ENCODE peak calls at places on chromosome 6, in five cellular contexts. One of them, this sample, is unnamed.

GRCh38 chr6:147700436-147701209 is 192.1 kb downstream of the SAMD5 start:
- DNase-seq in pancreas: no peak
- DNase-seq in heart right ventricle: no peak
- DNase-seq in HCT116: no peak
- DNase-seq in cardiac muscle cell: no peak
- DNase-seq in this sample: no peak

GRCh38 chr6:123895346-123895745 is 91.7 kb downstream of the NKAIN2 start:
- DNase-seq in heart right ventricle: no peak
- DNase-seq in HCT116: no peak
- DNase-seq in cardiac muscle cell: peak; percentile 24
- DNase-seq in pancreas: no peak
- DNase-seq in this sample: no peak

GRCh38 chr6:29872791-29873190 is 45.2 kb downstream of the HLA-G start:
- DNase-seq in cardiac muscle cell: no peak
- DNase-seq in HCT116: no peak
- DNase-seq in heart right ventricle: no peak
- DNase-seq in pancreas: no peak
- DNase-seq in this sample: no peak

GRCh38 chr6:104540743-104541142 is 319.0 kb downstream of the HACE1 start:
- DNase-seq in heart right ventricle: no peak
- DNase-seq in cardiac muscle cell: no peak
- DNase-seq in pancreas: no peak
- DNase-seq in HCT116: no peak
- DNase-seq in this sample: no peak

GRCh38 chr6:64815718-64816117 is 891.3 kb downstream of the EYS start:
- DNase-seq in cardiac muscle cell: no peak
- DNase-seq in heart right ventricle: no peak
- DNase-seq in pancreas: no peak
- DNase-seq in HCT116: no peak
- DNase-seq in this sample: no peak

GRCh38 chr6:157460182-157460999 is 79.4 kb downstream of the ZDHHC14 start:
- DNase-seq in cardiac muscle cell: no peak
- DNase-seq in pancreas: no peak
- DNase-seq in HCT116: no peak
- DNase-seq in heart right ventricle: no peak
- DNase-seq in this sample: no peak

GRCh38 chr6:54737247-54737646 is 109.3 kb upstream of the FAM83B start:
- DNase-seq in pancreas: no peak
- DNase-seq in HCT116: no peak
- DNase-seq in cardiac muscle cell: no peak
- DNase-seq in heart right ventricle: no peak
- DNase-seq in this sample: no peak

GRCh38 chr6:31529329-31530150 is 778 bp downstream of the MCCD1 start:
- DNase-seq in pancreas: no peak
- DNase-seq in heart right ventricle: no peak
- DNase-seq in HCT116: no peak
- DNase-seq in cardiac muscle cell: no peak
- DNase-seq in this sample: no peak

GRCh38 chr6:54102239-54102638 is 9.0 kb upstream of the MLIP start:
- DNase-seq in HCT116: no peak
- DNase-seq in cardiac muscle cell: no peak
- DNase-seq in heart right ventricle: no peak
- DNase-seq in pancreas: no peak
- DNase-seq in this sample: no peak

GRCh38 chr6:154928325-154928922 is 66.7 kb upstream of the TIAM2 start:
- DNase-seq in HCT116: peak; percentile 49
- DNase-seq in heart right ventricle: peak; percentile 58
- DNase-seq in pancreas: no peak
- DNase-seq in cardiac muscle cell: peak; percentile 81
- DNase-seq in this sample: peak; percentile 53

GRCh38 chr6:108732101-108732870 is 115.9 kb upstream of the ARMC2 start:
- DNase-seq in cardiac muscle cell: no peak
- DNase-seq in HCT116: peak; percentile 85
- DNase-seq in pancreas: no peak
- DNase-seq in heart right ventricle: no peak
- DNase-seq in this sample: no peak

GRCh38 chr6:126720326-126720725 is 380.4 kb downstream of the CENPW start:
- DNase-seq in HCT116: no peak
- DNase-seq in pancreas: no peak
- DNase-seq in cardiac muscle cell: no peak
- DNase-seq in heart right ventricle: no peak
- DNase-seq in this sample: no peak

GRCh38 chr6:133314951-133315350 is 73.8 kb downstream of the EYA4 start:
- DNase-seq in heart right ventricle: no peak
- DNase-seq in HCT116: no peak
- DNase-seq in pancreas: no peak
- DNase-seq in cardiac muscle cell: no peak
- DNase-seq in this sample: no peak

GRCh38 chr6:105474234-105474633 is 71.4 kb upstream of the PREP start:
- DNase-seq in heart right ventricle: no peak
- DNase-seq in pancreas: no peak
- DNase-seq in cardiac muscle cell: no peak
- DNase-seq in HCT116: no peak
- DNase-seq in this sample: no peak

GRCh38 chr6:26003102-26003694 is 40.6 kb downstream of the TRIM38 start:
- DNase-seq in pancreas: no peak
- DNase-seq in heart right ventricle: peak; percentile 73
- DNase-seq in cardiac muscle cell: peak; percentile 70
- DNase-seq in HCT116: no peak
- DNase-seq in this sample: peak; percentile 58

GRCh38 chr6:154319231-154319858 is 37.3 kb downstream of the IPCEF1 start:
- DNase-seq in HCT116: no peak
- DNase-seq in heart right ventricle: no peak
- DNase-seq in pancreas: no peak
- DNase-seq in cardiac muscle cell: no peak
- DNase-seq in this sample: no peak

GRCh38 chr6:12602951-12603710 is 113.4 kb upstream of the PHACTR1 start:
- DNase-seq in cardiac muscle cell: peak; percentile 36
- DNase-seq in HCT116: peak; percentile 28
- DNase-seq in pancreas: no peak
- DNase-seq in heart right ventricle: peak; percentile 13
- DNase-seq in this sample: no peak

GRCh38 chr6:75611011-75611701 is 9.5 kb downstream of the SENP6 start:
- DNase-seq in heart right ventricle: no peak
- DNase-seq in HCT116: no peak
- DNase-seq in pancreas: no peak
- DNase-seq in cardiac muscle cell: no peak
- DNase-seq in this sample: no peak

GRCh38 chr6:161228911-161229591 is 44.8 kb downstream of the AGPAT4 start:
- DNase-seq in pancreas: no peak
- DNase-seq in HCT116: no peak
- DNase-seq in heart right ventricle: no peak
- DNase-seq in cardiac muscle cell: no peak
- DNase-seq in this sample: no peak
- H3K4me3 ChIP-seq in pancreas: no peak overlapping the region
- H3K4me3 ChIP-seq in HCT116: no peak overlapping the region
- H3K4me3 ChIP-seq in heart right ventricle: no peak overlapping the region
- H3K4me3 ChIP-seq in cardiac muscle cell: no peak overlapping the region
- H3K4me3 ChIP-seq in this sample: no peak overlapping the region

GRCh38 chr6:41027251-41027650 is 11.8 kb downstream of the UNC5CL start:
- DNase-seq in pancreas: no peak
- DNase-seq in cardiac muscle cell: no peak
- DNase-seq in heart right ventricle: no peak
- DNase-seq in HCT116: no peak
- DNase-seq in this sample: no peak
- H3K4me3 ChIP-seq in pancreas: peak overlapping the region; percentile 43
- H3K4me3 ChIP-seq in cardiac muscle cell: peak overlapping the region; percentile 8
- H3K4me3 ChIP-seq in heart right ventricle: peak overlapping the region; percentile 64
- H3K4me3 ChIP-seq in HCT116: peak overlapping the region; percentile 58
- H3K4me3 ChIP-seq in this sample: no peak overlapping the region

GRCh38 chr6:39063520-39063919 is 14.9 kb downstream of the GLP1R start:
- DNase-seq in HCT116: no peak
- DNase-seq in pancreas: no peak
- DNase-seq in cardiac muscle cell: peak; percentile 36
- DNase-seq in heart right ventricle: no peak
- DNase-seq in this sample: no peak

GRCh38 chr6:39073471-39074355 is 25.1 kb downstream of the GLP1R start:
- DNase-seq in cardiac muscle cell: no peak
- DNase-seq in HCT116: no peak
- DNase-seq in pancreas: no peak
- DNase-seq in heart right ventricle: no peak
- DNase-seq in this sample: no peak

GRCh38 chr6:39065561-39065960 is 17.0 kb downstream of the GLP1R start:
- DNase-seq in heart right ventricle: no peak
- DNase-seq in cardiac muscle cell: no peak
- DNase-seq in pancreas: no peak
- DNase-seq in HCT116: no peak
- DNase-seq in this sample: no peak

GRCh38 chr6:39072830-39073229 is 24.2 kb downstream of the GLP1R start:
- DNase-seq in pancreas: no peak
- DNase-seq in HCT116: no peak
- DNase-seq in cardiac muscle cell: no peak
- DNase-seq in heart right ventricle: no peak
- DNase-seq in this sample: no peak

GRCh38 chr6:39068391-39068790 is 19.8 kb downstream of the GLP1R start:
- DNase-seq in cardiac muscle cell: no peak
- DNase-seq in HCT116: no peak
- DNase-seq in pancreas: no peak
- DNase-seq in heart right ventricle: no peak
- DNase-seq in this sample: no peak
- H3K4me3 ChIP-seq in cardiac muscle cell: no peak overlapping the region
- H3K4me3 ChIP-seq in HCT116: no peak overlapping the region
- H3K4me3 ChIP-seq in pancreas: no peak overlapping the region
- H3K4me3 ChIP-seq in heart right ventricle: no peak overlapping the region
- H3K4me3 ChIP-seq in this sample: no peak overlapping the region

GRCh38 chr6:46130665-46131064 is 876 bp downstream of the ENPP4 start:
- DNase-seq in HCT116: no peak
- DNase-seq in cardiac muscle cell: no peak
- DNase-seq in pancreas: no peak
- DNase-seq in heart right ventricle: no peak
- DNase-seq in this sample: no peak
- H3K4me3 ChIP-seq in HCT116: peak overlapping the region; percentile 92
- H3K4me3 ChIP-seq in cardiac muscle cell: peak overlapping the region; percentile 45
- H3K4me3 ChIP-seq in pancreas: peak overlapping the region; percentile 66
- H3K4me3 ChIP-seq in heart right ventricle: peak overlapping the region; percentile 60
- H3K4me3 ChIP-seq in this sample: peak overlapping the region; percentile 10

DNA sequence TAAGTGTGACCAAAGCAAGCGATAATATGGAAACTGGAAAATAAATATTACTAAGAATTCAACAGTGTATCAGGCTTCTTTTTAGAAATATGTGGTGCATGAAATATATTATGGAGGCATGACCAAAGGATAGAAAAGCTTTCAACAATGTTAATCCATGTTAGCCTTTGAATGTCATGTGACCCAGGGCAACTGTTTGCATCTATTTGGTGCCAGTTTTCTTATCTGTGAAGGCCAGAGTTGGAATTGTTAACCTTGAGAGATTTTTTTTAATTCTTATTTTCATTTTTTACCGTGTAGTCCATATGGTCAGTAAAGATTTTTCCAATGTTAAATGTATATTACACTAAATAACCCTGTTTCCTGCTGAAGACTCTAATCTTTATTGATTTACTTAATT is 411.1 kb downstream of the BCKDHB start:
- DNase-seq in heart right ventricle: no peak
- DNase-seq in pancreas: no peak
- DNase-seq in HCT116: no peak
- DNase-seq in cardiac muscle cell: no peak
- DNase-seq in this sample: no peak
- H3K4me3 ChIP-seq in heart right ventricle: no peak overlapping the region
- H3K4me3 ChIP-seq in pancreas: no peak overlapping the region
- H3K4me3 ChIP-seq in HCT116: no peak overlapping the region
- H3K4me3 ChIP-seq in cardiac muscle cell: no peak overlapping the region
- H3K4me3 ChIP-seq in this sample: no peak overlapping the region

GRCh38 chr6:39113788-39114187 is 1.2 kb downstream of the SAYSD1 start:
- DNase-seq in HCT116: no peak
- DNase-seq in pancreas: no peak
- DNase-seq in heart right ventricle: no peak
- DNase-seq in cardiac muscle cell: no peak
- DNase-seq in this sample: no peak
- H3K4me3 ChIP-seq in HCT116: peak overlapping the region; percentile 59
- H3K4me3 ChIP-seq in pancreas: no peak overlapping the region
- H3K4me3 ChIP-seq in heart right ventricle: peak overlapping the region; percentile 86
- H3K4me3 ChIP-seq in cardiac muscle cell: peak overlapping the region; percentile 55
- H3K4me3 ChIP-seq in this sample: no peak overlapping the region

GRCh38 chr6:156398371-156398770 is 378.8 kb upstream of the ARID1B start:
- DNase-seq in HCT116: no peak
- DNase-seq in heart right ventricle: no peak
- DNase-seq in pancreas: no peak
- DNase-seq in cardiac muscle cell: no peak
- DNase-seq in this sample: no peak

GRCh38 chr6:156402628-156403027 is 374.6 kb upstream of the ARID1B start:
- DNase-seq in HCT116: no peak
- DNase-seq in heart right ventricle: no peak
- DNase-seq in pancreas: no peak
- DNase-seq in cardiac muscle cell: no peak
- DNase-seq in this sample: no peak

GRCh38 chr6:156402227-156402626 is 375.0 kb upstream of the ARID1B start:
- DNase-seq in pancreas: no peak
- DNase-seq in cardiac muscle cell: no peak
- DNase-seq in heart right ventricle: no peak
- DNase-seq in HCT116: no peak
- DNase-seq in this sample: no peak

GRCh38 chr6:156396791-156397418 is 380.3 kb upstream of the ARID1B start:
- DNase-seq in pancreas: no peak
- DNase-seq in HCT116: no peak
- DNase-seq in cardiac muscle cell: no peak
- DNase-seq in heart right ventricle: no peak
- DNase-seq in this sample: no peak

DNA sequence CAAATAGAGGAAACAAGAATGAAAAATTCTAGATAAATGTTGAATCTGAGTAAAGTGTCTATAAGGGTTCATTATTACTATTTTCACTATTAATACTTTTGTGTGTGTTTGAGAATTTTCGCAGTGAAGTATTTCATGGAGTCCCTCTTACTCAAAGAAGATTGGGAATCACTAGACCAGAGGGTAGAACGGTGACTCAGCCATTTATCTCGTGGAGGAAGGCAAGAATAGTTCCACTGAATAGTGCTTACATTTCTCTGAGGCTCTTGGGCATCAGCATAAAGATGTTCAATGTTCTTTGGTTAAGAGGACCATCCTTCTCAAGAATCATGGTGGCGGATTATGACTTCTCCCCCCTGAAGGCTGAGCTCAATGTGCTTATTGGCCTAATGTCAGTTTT is 376.7 kb upstream of the ARID1B start:
- DNase-seq in cardiac muscle cell: no peak
- DNase-seq in HCT116: no peak
- DNase-seq in heart right ventricle: no peak
- DNase-seq in pancreas: no peak
- DNase-seq in this sample: no peak
- H3K4me3 ChIP-seq in cardiac muscle cell: no peak overlapping the region
- H3K4me3 ChIP-seq in HCT116: no peak overlapping the region
- H3K4me3 ChIP-seq in heart right ventricle: no peak overlapping the region
- H3K4me3 ChIP-seq in pancreas: no peak overlapping the region
- H3K4me3 ChIP-seq in this sample: no peak overlapping the region

This sample was measured in lung.